ENCODE peak calls at places on chromosomes 7 and 10, in seven cellular contexts. A is H9, X is IMR-90, O is mesendoderm, Y is H1, D is neuronal stem cell, Q is trophoblast cell. B is an unnamed sample.

GRCh38 chr7:47292832-47293309 is 289.0 kb downstream of the TNS3 start:
- DNase-seq in A (no peak), X (peak), O (no peak), Y (no peak), D (no peak), Q (no peak), B (no peak)

GRCh38 chr7:39880556-39880955 is 69.5 kb upstream of the CDK13 start:
- DNase-seq in A (no peak), X (peak), O (no peak), Y (no peak), D (no peak), Q (peak), B (peak)

GRCh38 chr7:70919491-70920073 is 212.4 kb upstream of the GALNT17 start:
- DNase-seq in A (no peak), X (no peak), O (peak), Y (no peak), D (no peak), Q (no peak), B (no peak)

GRCh38 chr7:1151653-1152425 is 8.2 kb downstream of the ZFAND2A start:
- DNase-seq in A (no peak), X (no peak), O (no peak), Y (no peak), D (no peak), Q (no peak), B (no peak)

GRCh38 chr10:97731346-97732051 is 5.4 kb upstream of the ZFYVE27 start:
- DNase-seq in A (peak), X (peak), O (peak), Y (peak), D (peak), Q (peak), B (peak)

GRCh38 chr7:86776136-86776535 is 132.4 kb downstream of the GRM3 start:
- DNase-seq in A (no peak), X (no peak), O (no peak), Y (no peak), D (no peak), Q (no peak), B (no peak)

GRCh38 chr10:73083234-73083633 is 13.4 kb downstream of the P4HA1 start:
- DNase-seq in A (no peak), X (peak), O (no peak), Y (no peak), D (no peak), Q (no peak), B (peak)

GRCh38 chr7:17549406-17549805 is 251.0 kb downstream of the AHR start:
- DNase-seq in A (no peak), X (no peak), O (no peak), Y (no peak), D (no peak), Q (no peak), B (no peak)

GRCh38 chr7:6151994-6152735 is 120.3 kb downstream of the CYTH3 start:
- DNase-seq in A (no peak), X (no peak), O (no peak), Y (no peak), D (no peak), Q (no peak), B (no peak)

GRCh38 chr7:55100172-55100961 is 81.5 kb downstream of the EGFR start:
- DNase-seq in A (no peak), X (peak), O (no peak), Y (no peak), D (no peak), Q (peak), B (no peak)

GRCh38 chr10:49407552-49408137 is 11.8 kb upstream of the DRGX start:
- DNase-seq in A (peak), X (peak), O (peak), Y (peak), D (peak), Q (peak), B (peak)

DNA sequence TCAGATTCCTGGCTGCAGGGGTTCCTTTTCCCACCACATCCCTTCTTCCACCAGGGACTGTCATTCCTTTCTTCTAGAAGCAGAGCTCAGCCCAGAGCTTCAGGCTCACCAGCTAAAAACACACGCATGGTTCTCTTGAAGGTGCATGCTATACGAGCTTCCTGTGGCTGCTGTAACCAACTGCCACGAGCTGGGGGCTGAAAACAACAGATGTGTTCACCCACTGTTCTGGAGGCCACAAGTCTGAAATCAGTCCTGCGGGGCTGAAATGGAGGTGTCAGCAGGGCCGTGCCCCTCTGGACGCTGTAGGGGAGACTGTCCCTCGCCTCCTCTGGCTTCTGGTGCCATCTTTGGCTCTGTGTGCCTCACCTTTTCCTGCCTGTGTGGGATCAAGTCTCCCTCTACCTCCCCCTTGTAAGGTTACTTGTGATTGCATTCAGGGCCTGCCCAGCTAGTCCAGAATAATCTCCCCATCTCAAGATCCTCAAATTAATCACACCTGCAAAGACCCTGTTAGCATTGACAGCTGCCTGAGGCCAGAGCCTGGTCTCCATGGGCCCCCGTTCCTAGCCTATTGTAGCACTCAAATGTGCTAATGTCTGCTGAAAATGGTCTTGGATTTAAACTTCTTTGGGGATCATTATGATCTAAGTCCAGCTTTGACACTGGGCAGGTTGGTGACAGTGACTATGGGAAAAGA is 13.7 kb downstream of the RAB19 start:
- DNase-seq in A (no peak), X (no peak), O (no peak), Y (no peak), D (no peak), Q (no peak), B (no peak)
- H2BK120ac ChIP-seq in A (no peak), X (no peak), O (no peak), Y (no peak), D (no peak), Q (no peak), B (no peak)

GRCh38 chr7:24857623-24858022 is 100.4 kb upstream of the GSDME start:
- DNase-seq in A (no peak), X (no peak), O (no peak), Y (no peak), D (no peak), Q (no peak), B (no peak)

GRCh38 chr7:24860611-24861010 is 103.3 kb upstream of the GSDME start:
- DNase-seq in A (no peak), X (no peak), O (no peak), Y (no peak), D (no peak), Q (no peak), B (no peak)

GRCh38 chr7:24858108-24858977 is 101.1 kb upstream of the GSDME start:
- DNase-seq in A (no peak), X (no peak), O (peak), Y (no peak), D (no peak), Q (peak), B (no peak)

GRCh38 chr7:24851791-24852190 is 94.5 kb upstream of the GSDME start:
- DNase-seq in A (no peak), X (peak), O (peak), Y (no peak), D (no peak), Q (peak), B (peak)

GRCh38 chr7:24854866-24855265 is 97.6 kb upstream of the GSDME start:
- DNase-seq in A (no peak), X (peak), O (no peak), Y (no peak), D (no peak), Q (no peak), B (no peak)
- H3K18ac ChIP-seq in A (no peak), X (no peak), O (no peak), Y (no peak), D (no peak), Q (no peak), B (no peak)

GRCh38 chr10:112675560-112676083 is 228.6 kb downstream of the VTI1A start:
- DNase-seq in A (no peak), X (no peak), O (no peak), Y (no peak), D (no peak), Q (no peak), B (no peak)
- H2BK120ac ChIP-seq in A (no peak), X (no peak), O (no peak), Y (no peak), D (no peak), Q (no peak), B (no peak)

GRCh38 chr10:129023057-129023456 is 444.0 kb upstream of the MGMT start:
- DNase-seq in A (no peak), X (peak), O (peak), Y (no peak), D (no peak), Q (no peak), B (peak)

GRCh38 chr10:129025774-129026173 is 441.3 kb upstream of the MGMT start:
- DNase-seq in A (peak), X (no peak), O (peak), Y (no peak), D (no peak), Q (no peak), B (no peak)

GRCh38 chr10:129021597-129022304 is 445.3 kb upstream of the MGMT start:
- DNase-seq in A (peak), X (no peak), O (peak), Y (peak), D (peak), Q (no peak), B (peak)

GRCh38 chr10:129020621-129021020 is 446.4 kb upstream of the MGMT start:
- DNase-seq in A (no peak), X (no peak), O (no peak), Y (no peak), D (no peak), Q (no peak), B (no peak)
- H3K18ac ChIP-seq in A (no peak), X (no peak), O (no peak), Y (no peak), D (no peak), Q (no peak), B (no peak)

GRCh38 chr7:124881981-124882380 is 47.6 kb downstream of the POT1 start:
- DNase-seq in A (no peak), X (no peak), O (no peak), Y (no peak), D (no peak), Q (no peak), B (no peak)
- H2BK120ac ChIP-seq in A (no peak), X (no peak), O (no peak), Y (no peak), D (no peak), Q (no peak), B (no peak)